ENCODE peak calls at places on chromosomes 1 and 21, in ten cellular contexts. One of them, this sample, is unnamed.

GRCh38 chr1:25563330-25564215 is 20.2 kb downstream of the LDLRAP1 start:
- DNase-seq in iPS-NIHi11: no peak
- DNase-seq in activated naive CD4-positive, alpha-beta T cell treated with Interleukin-2 at 50 U/mL for 16 hours: peak; percentile 40
- DNase-seq in HEK293T: no peak
- DNase-seq in HT1080: no peak
- DNase-seq in A549: no peak
- DNase-seq in stimulated activated CD4-positive, alpha-beta T cell treated with anti-CD3 and anti-CD28 coated beads, Interleukin-1b, Interleukin-23, amount 100 ng/mL, for 48 hours: no peak
- DNase-seq in T-helper 1 cell: no peak
- DNase-seq in T47D: no peak
- DNase-seq in amniotic stem cell: no peak
- DNase-seq in this sample: peak; percentile 65

GRCh38 chr1:2257245-2257627 is 29.1 kb downstream of the SKI start:
- DNase-seq in stimulated activated CD4-positive, alpha-beta T cell treated with anti-CD3 and anti-CD28 coated beads, Interleukin-1b, Interleukin-23, amount 100 ng/mL, for 48 hours: no peak
- DNase-seq in HT1080: no peak
- DNase-seq in amniotic stem cell: no peak
- DNase-seq in iPS-NIHi11: no peak
- DNase-seq in T47D: no peak
- DNase-seq in activated naive CD4-positive, alpha-beta T cell treated with Interleukin-2 at 50 U/mL for 16 hours: no peak
- DNase-seq in HEK293T: no peak
- DNase-seq in A549: no peak
- DNase-seq in T-helper 1 cell: no peak
- DNase-seq in this sample: peak; percentile 77

GRCh38 chr1:227192163-227192562 is 126.1 kb downstream of the CDC42BPA start:
- DNase-seq in amniotic stem cell: peak; percentile 90
- DNase-seq in A549: peak; percentile 53
- DNase-seq in T47D: no peak
- DNase-seq in stimulated activated CD4-positive, alpha-beta T cell treated with anti-CD3 and anti-CD28 coated beads, Interleukin-1b, Interleukin-23, amount 100 ng/mL, for 48 hours: peak; percentile 42
- DNase-seq in activated naive CD4-positive, alpha-beta T cell treated with Interleukin-2 at 50 U/mL for 16 hours: peak; percentile 40
- DNase-seq in T-helper 1 cell: peak; percentile 44
- DNase-seq in HEK293T: no peak
- DNase-seq in HT1080: peak; percentile 87
- DNase-seq in iPS-NIHi11: peak; percentile 8
- DNase-seq in this sample: no peak

GRCh38 chr1:248823517-248824001 is 2.2 kb downstream of the SH3BP5L start:
- DNase-seq in iPS-NIHi11: no peak
- DNase-seq in T-helper 1 cell: no peak
- DNase-seq in stimulated activated CD4-positive, alpha-beta T cell treated with anti-CD3 and anti-CD28 coated beads, Interleukin-1b, Interleukin-23, amount 100 ng/mL, for 48 hours: no peak
- DNase-seq in HT1080: peak; percentile 75
- DNase-seq in T47D: no peak
- DNase-seq in activated naive CD4-positive, alpha-beta T cell treated with Interleukin-2 at 50 U/mL for 16 hours: no peak
- DNase-seq in amniotic stem cell: no peak
- DNase-seq in A549: no peak
- DNase-seq in HEK293T: no peak
- DNase-seq in this sample: no peak

GRCh38 chr1:75765697-75766355 is 20.2 kb upstream of the RABGGTB start:
- DNase-seq in iPS-NIHi11: no peak
- DNase-seq in T47D: no peak
- DNase-seq in HT1080: peak; percentile 80
- DNase-seq in amniotic stem cell: peak; percentile 40
- DNase-seq in activated naive CD4-positive, alpha-beta T cell treated with Interleukin-2 at 50 U/mL for 16 hours: no peak
- DNase-seq in A549: peak; percentile 14
- DNase-seq in T-helper 1 cell: no peak
- DNase-seq in stimulated activated CD4-positive, alpha-beta T cell treated with anti-CD3 and anti-CD28 coated beads, Interleukin-1b, Interleukin-23, amount 100 ng/mL, for 48 hours: no peak
- DNase-seq in HEK293T: no peak
- DNase-seq in this sample: no peak

GRCh38 chr1:98393719-98394118 is 267.8 kb upstream of the SNX7 start:
- DNase-seq in A549: no peak
- DNase-seq in T47D: no peak
- DNase-seq in stimulated activated CD4-positive, alpha-beta T cell treated with anti-CD3 and anti-CD28 coated beads, Interleukin-1b, Interleukin-23, amount 100 ng/mL, for 48 hours: no peak
- DNase-seq in HT1080: no peak
- DNase-seq in HEK293T: no peak
- DNase-seq in activated naive CD4-positive, alpha-beta T cell treated with Interleukin-2 at 50 U/mL for 16 hours: no peak
- DNase-seq in amniotic stem cell: no peak
- DNase-seq in T-helper 1 cell: no peak
- DNase-seq in iPS-NIHi11: no peak
- DNase-seq in this sample: no peak

GRCh38 chr1:245856944-245857531 is 650.0 kb downstream of the SMYD3 start:
- DNase-seq in activated naive CD4-positive, alpha-beta T cell treated with Interleukin-2 at 50 U/mL for 16 hours: no peak
- DNase-seq in HEK293T: no peak
- DNase-seq in HT1080: peak; percentile 53
- DNase-seq in A549: peak; percentile 49
- DNase-seq in amniotic stem cell: peak; percentile 31
- DNase-seq in iPS-NIHi11: no peak
- DNase-seq in T47D: no peak
- DNase-seq in T-helper 1 cell: no peak
- DNase-seq in stimulated activated CD4-positive, alpha-beta T cell treated with anti-CD3 and anti-CD28 coated beads, Interleukin-1b, Interleukin-23, amount 100 ng/mL, for 48 hours: no peak
- DNase-seq in this sample: no peak

GRCh38 chr1:145997156-145998023 is 1.0 kb upstream of the TXNIP start:
- DNase-seq in iPS-NIHi11: peak; percentile 42
- DNase-seq in amniotic stem cell: no peak
- DNase-seq in HEK293T: no peak
- DNase-seq in activated naive CD4-positive, alpha-beta T cell treated with Interleukin-2 at 50 U/mL for 16 hours: peak; percentile 64
- DNase-seq in A549: no peak
- DNase-seq in stimulated activated CD4-positive, alpha-beta T cell treated with anti-CD3 and anti-CD28 coated beads, Interleukin-1b, Interleukin-23, amount 100 ng/mL, for 48 hours: peak; percentile 56
- DNase-seq in T47D: no peak
- DNase-seq in T-helper 1 cell: peak; percentile 78
- DNase-seq in HT1080: peak; percentile 37
- DNase-seq in this sample: no peak

GRCh38 chr1:48099011-48099550 is 101.9 kb upstream of the TRABD2B start:
- DNase-seq in activated naive CD4-positive, alpha-beta T cell treated with Interleukin-2 at 50 U/mL for 16 hours: no peak
- DNase-seq in amniotic stem cell: no peak
- DNase-seq in HT1080: no peak
- DNase-seq in T47D: no peak
- DNase-seq in HEK293T: no peak
- DNase-seq in stimulated activated CD4-positive, alpha-beta T cell treated with anti-CD3 and anti-CD28 coated beads, Interleukin-1b, Interleukin-23, amount 100 ng/mL, for 48 hours: no peak
- DNase-seq in T-helper 1 cell: no peak
- DNase-seq in A549: no peak
- DNase-seq in iPS-NIHi11: no peak
- DNase-seq in this sample: no peak

GRCh38 chr1:164689672-164690655 is 131.0 kb downstream of the PBX1 start:
- DNase-seq in activated naive CD4-positive, alpha-beta T cell treated with Interleukin-2 at 50 U/mL for 16 hours: no peak
- DNase-seq in stimulated activated CD4-positive, alpha-beta T cell treated with anti-CD3 and anti-CD28 coated beads, Interleukin-1b, Interleukin-23, amount 100 ng/mL, for 48 hours: no peak
- DNase-seq in amniotic stem cell: no peak
- DNase-seq in T-helper 1 cell: no peak
- DNase-seq in HEK293T: no peak
- DNase-seq in iPS-NIHi11: peak; percentile 26
- DNase-seq in HT1080: no peak
- DNase-seq in A549: no peak
- DNase-seq in T47D: no peak
- DNase-seq in this sample: no peak

GRCh38 chr1:152108899-152109222 is 6.4 kb downstream of the TCHH start:
- DNase-seq in iPS-NIHi11: no peak
- DNase-seq in A549: peak; percentile 28
- DNase-seq in T47D: no peak
- DNase-seq in activated naive CD4-positive, alpha-beta T cell treated with Interleukin-2 at 50 U/mL for 16 hours: no peak
- DNase-seq in HEK293T: no peak
- DNase-seq in T-helper 1 cell: no peak
- DNase-seq in stimulated activated CD4-positive, alpha-beta T cell treated with anti-CD3 and anti-CD28 coated beads, Interleukin-1b, Interleukin-23, amount 100 ng/mL, for 48 hours: no peak
- DNase-seq in amniotic stem cell: no peak
- DNase-seq in HT1080: no peak
- DNase-seq in this sample: no peak

GRCh38 chr1:84492726-84493125 is 13.5 kb upstream of the SPATA1 start:
- DNase-seq in amniotic stem cell: no peak
- DNase-seq in T-helper 1 cell: no peak
- DNase-seq in A549: no peak
- DNase-seq in iPS-NIHi11: no peak
- DNase-seq in stimulated activated CD4-positive, alpha-beta T cell treated with anti-CD3 and anti-CD28 coated beads, Interleukin-1b, Interleukin-23, amount 100 ng/mL, for 48 hours: no peak
- DNase-seq in activated naive CD4-positive, alpha-beta T cell treated with Interleukin-2 at 50 U/mL for 16 hours: no peak
- DNase-seq in T47D: no peak
- DNase-seq in HT1080: no peak
- DNase-seq in HEK293T: no peak
- DNase-seq in this sample: no peak

GRCh38 chr1:14742181-14742980 is 143.9 kb downstream of the KAZN start:
- DNase-seq in amniotic stem cell: peak; percentile 91
- DNase-seq in T-helper 1 cell: no peak
- DNase-seq in HT1080: peak; percentile 96
- DNase-seq in iPS-NIHi11: peak; percentile 42
- DNase-seq in HEK293T: no peak
- DNase-seq in activated naive CD4-positive, alpha-beta T cell treated with Interleukin-2 at 50 U/mL for 16 hours: no peak
- DNase-seq in T47D: no peak
- DNase-seq in stimulated activated CD4-positive, alpha-beta T cell treated with anti-CD3 and anti-CD28 coated beads, Interleukin-1b, Interleukin-23, amount 100 ng/mL, for 48 hours: no peak
- DNase-seq in A549: peak; percentile 92
- DNase-seq in this sample: no peak

GRCh38 chr1:156502396-156502748 is 1.8 kb upstream of the MEF2D start:
- DNase-seq in A549: peak; percentile 29
- DNase-seq in amniotic stem cell: no peak
- DNase-seq in activated naive CD4-positive, alpha-beta T cell treated with Interleukin-2 at 50 U/mL for 16 hours: no peak
- DNase-seq in HEK293T: no peak
- DNase-seq in T-helper 1 cell: peak; percentile 23
- DNase-seq in HT1080: no peak
- DNase-seq in T47D: no peak
- DNase-seq in iPS-NIHi11: no peak
- DNase-seq in stimulated activated CD4-positive, alpha-beta T cell treated with anti-CD3 and anti-CD28 coated beads, Interleukin-1b, Interleukin-23, amount 100 ng/mL, for 48 hours: no peak
- DNase-seq in this sample: no peak

GRCh38 chr1:218546314-218546713 is 201.2 kb downstream of the TGFB2 start:
- DNase-seq in HT1080: peak; percentile 20
- DNase-seq in amniotic stem cell: no peak
- DNase-seq in T47D: peak; percentile 13
- DNase-seq in T-helper 1 cell: no peak
- DNase-seq in activated naive CD4-positive, alpha-beta T cell treated with Interleukin-2 at 50 U/mL for 16 hours: no peak
- DNase-seq in HEK293T: no peak
- DNase-seq in A549: peak; percentile 32
- DNase-seq in stimulated activated CD4-positive, alpha-beta T cell treated with anti-CD3 and anti-CD28 coated beads, Interleukin-1b, Interleukin-23, amount 100 ng/mL, for 48 hours: no peak
- DNase-seq in iPS-NIHi11: no peak
- DNase-seq in this sample: no peak

GRCh38 chr1:14571810-14572767 is 26.4 kb upstream of the KAZN start:
- DNase-seq in HEK293T: peak; percentile 39
- DNase-seq in T-helper 1 cell: no peak
- DNase-seq in amniotic stem cell: no peak
- DNase-seq in activated naive CD4-positive, alpha-beta T cell treated with Interleukin-2 at 50 U/mL for 16 hours: no peak
- DNase-seq in T47D: no peak
- DNase-seq in HT1080: no peak
- DNase-seq in iPS-NIHi11: peak; percentile 80
- DNase-seq in A549: no peak
- DNase-seq in stimulated activated CD4-positive, alpha-beta T cell treated with anti-CD3 and anti-CD28 coated beads, Interleukin-1b, Interleukin-23, amount 100 ng/mL, for 48 hours: no peak
- DNase-seq in this sample: no peak

GRCh38 chr1:44447051-44447806 is 42.2 kb downstream of the RNF220 start:
- DNase-seq in T47D: no peak
- DNase-seq in HEK293T: no peak
- DNase-seq in HT1080: no peak
- DNase-seq in activated naive CD4-positive, alpha-beta T cell treated with Interleukin-2 at 50 U/mL for 16 hours: no peak
- DNase-seq in stimulated activated CD4-positive, alpha-beta T cell treated with anti-CD3 and anti-CD28 coated beads, Interleukin-1b, Interleukin-23, amount 100 ng/mL, for 48 hours: no peak
- DNase-seq in amniotic stem cell: no peak
- DNase-seq in T-helper 1 cell: no peak
- DNase-seq in A549: no peak
- DNase-seq in iPS-NIHi11: no peak
- DNase-seq in this sample: no peak

GRCh38 chr1:201422436-201423030 is 1.0 kb upstream of the TNNI1 start:
- DNase-seq in stimulated activated CD4-positive, alpha-beta T cell treated with anti-CD3 and anti-CD28 coated beads, Interleukin-1b, Interleukin-23, amount 100 ng/mL, for 48 hours: no peak
- DNase-seq in T47D: no peak
- DNase-seq in A549: no peak
- DNase-seq in T-helper 1 cell: no peak
- DNase-seq in HEK293T: no peak
- DNase-seq in activated naive CD4-positive, alpha-beta T cell treated with Interleukin-2 at 50 U/mL for 16 hours: no peak
- DNase-seq in HT1080: no peak
- DNase-seq in iPS-NIHi11: no peak
- DNase-seq in amniotic stem cell: no peak
- DNase-seq in this sample: no peak

GRCh38 chr1:86356247-86356646 is 39.9 kb downstream of the ODF2L start:
- DNase-seq in T-helper 1 cell: no peak
- DNase-seq in stimulated activated CD4-positive, alpha-beta T cell treated with anti-CD3 and anti-CD28 coated beads, Interleukin-1b, Interleukin-23, amount 100 ng/mL, for 48 hours: no peak
- DNase-seq in HEK293T: no peak
- DNase-seq in activated naive CD4-positive, alpha-beta T cell treated with Interleukin-2 at 50 U/mL for 16 hours: no peak
- DNase-seq in amniotic stem cell: no peak
- DNase-seq in A549: peak; percentile 7
- DNase-seq in iPS-NIHi11: no peak
- DNase-seq in T47D: no peak
- DNase-seq in HT1080: no peak
- DNase-seq in this sample: no peak

GRCh38 chr1:118984086-118984989 is 3.8 kb downstream of the TBX15 start:
- DNase-seq in activated naive CD4-positive, alpha-beta T cell treated with Interleukin-2 at 50 U/mL for 16 hours: no peak
- DNase-seq in T47D: no peak
- DNase-seq in amniotic stem cell: no peak
- DNase-seq in iPS-NIHi11: peak; percentile 72
- DNase-seq in T-helper 1 cell: no peak
- DNase-seq in HT1080: no peak
- DNase-seq in A549: no peak
- DNase-seq in stimulated activated CD4-positive, alpha-beta T cell treated with anti-CD3 and anti-CD28 coated beads, Interleukin-1b, Interleukin-23, amount 100 ng/mL, for 48 hours: no peak
- DNase-seq in HEK293T: no peak
- DNase-seq in this sample: no peak

GRCh38 chr21:42570841-42571387 is 57.3 kb downstream of the SLC37A1 start:
- DNase-seq in HEK293T: no peak
- DNase-seq in iPS-NIHi11: peak; percentile 76
- DNase-seq in A549: peak; percentile 7
- DNase-seq in T47D: no peak
- DNase-seq in HT1080: peak; percentile 3
- DNase-seq in stimulated activated CD4-positive, alpha-beta T cell treated with anti-CD3 and anti-CD28 coated beads, Interleukin-1b, Interleukin-23, amount 100 ng/mL, for 48 hours: no peak
- DNase-seq in T-helper 1 cell: no peak
- DNase-seq in activated naive CD4-positive, alpha-beta T cell treated with Interleukin-2 at 50 U/mL for 16 hours: no peak
- DNase-seq in amniotic stem cell: no peak
- DNase-seq in this sample: peak; percentile 53

GRCh38 chr21:44925027-44925755 is 4.5 kb upstream of the ITGB2 start:
- DNase-seq in A549: no peak
- DNase-seq in HT1080: no peak
- DNase-seq in HEK293T: no peak
- DNase-seq in amniotic stem cell: no peak
- DNase-seq in iPS-NIHi11: no peak
- DNase-seq in activated naive CD4-positive, alpha-beta T cell treated with Interleukin-2 at 50 U/mL for 16 hours: no peak
- DNase-seq in T47D: no peak
- DNase-seq in T-helper 1 cell: peak; percentile 65
- DNase-seq in stimulated activated CD4-positive, alpha-beta T cell treated with anti-CD3 and anti-CD28 coated beads, Interleukin-1b, Interleukin-23, amount 100 ng/mL, for 48 hours: no peak
- DNase-seq in this sample: no peak